ENCODE peak calls at places on chromosomes 6 and 20, in seven cellular contexts. K is progenitor cell of endocrine pancreas, X is endothelial cell, L is prostate gland, G is MCF 10A, N is RWPE2, D is Calu3. E is an unnamed sample.

GRCh38 chr20:5621305-5621704 is 128.9 kb upstream of the SHLD1 start:
- DNase-seq in K (no peak), X (no peak), L (peak), G (peak), N (no peak), D (no peak), E (no peak)

GRCh38 chr20:62358171-62358719 is 8.9 kb downstream of the LAMA5 start:
- DNase-seq in K (no peak), X (no peak), L (peak), G (peak), N (peak), D (peak), E (no peak)

GRCh38 chr6:44561062-44561591 is 173.6 kb downstream of the CDC5L start:
- DNase-seq in K (no peak), X (no peak), L (peak), G (no peak), N (no peak), D (no peak), E (no peak)

GRCh38 chr20:35199696-35200095 is 26.8 kb upstream of the MMP24 start:
- DNase-seq in K (no peak), X (no peak), L (no peak), G (peak), N (no peak), D (no peak), E (no peak)

GRCh38 chr20:19408971-19409370 is 196.5 kb downstream of the SLC24A3 start:
- DNase-seq in K (no peak), X (no peak), L (no peak), G (no peak), N (no peak), D (no peak), E (no peak)

GRCh38 chr6:3872370-3872854 is 23.2 kb downstream of the FAM50B start:
- DNase-seq in K (no peak), X (no peak), L (no peak), G (no peak), N (no peak), D (no peak), E (no peak)

GRCh38 chr20:17568972-17569471 is 853 bp upstream of the DSTN start:
- DNase-seq in K (peak), X (peak), L (peak), G (peak), N (peak), D (peak), E (peak)

GRCh38 chr6:162730502-162730901 is 2.7 kb downstream of the PACRG start:
- DNase-seq in K (no peak), X (no peak), L (no peak), G (no peak), N (no peak), D (no peak), E (no peak)

GRCh38 chr20:8313073-8313472 is 181.0 kb downstream of the PLCB1 start:
- DNase-seq in K (no peak), X (no peak), L (no peak), G (no peak), N (no peak), D (no peak), E (no peak)

GRCh38 chr6:91167846-91168245 is 581.0 kb upstream of the MAP3K7 start:
- DNase-seq in K (no peak), X (no peak), L (no peak), G (peak), N (no peak), D (peak), E (no peak)

GRCh38 chr6:139338845-139339244 is 35.6 kb downstream of the CITED2 start:
- DNase-seq in K (no peak), X (no peak), L (no peak), G (peak), N (no peak), D (no peak), E (no peak)

GRCh38 chr6:121847806-121848522 is 412.5 kb downstream of the GJA1 start:
- DNase-seq in K (no peak), X (no peak), L (no peak), G (no peak), N (no peak), D (no peak), E (no peak)

GRCh38 chr6:142386657-142387056 is 84.8 kb downstream of the ADGRG6 start:
- DNase-seq in K (no peak), X (no peak), L (no peak), G (no peak), N (no peak), D (no peak), E (no peak)

GRCh38 chr20:46752639-46753235 is 43.3 kb downstream of the SLC2A10 start:
- DNase-seq in K (peak), X (peak), L (peak), G (peak), N (no peak), D (peak), E (no peak)

GRCh38 chr20:33604084-33604990 is 57.8 kb upstream of the C20orf144 start:
- DNase-seq in K (no peak), X (no peak), L (no peak), G (no peak), N (no peak), D (no peak), E (no peak)

GRCh38 chr6:62324817-62325216 is 38.8 kb upstream of the KHDRBS2 start:
- DNase-seq in K (no peak), X (no peak), L (no peak), G (peak), N (no peak), D (no peak), E (no peak)

GRCh38 chr6:4853782-4854511 is 77.7 kb downstream of the CDYL start:
- DNase-seq in K (no peak), X (no peak), L (no peak), G (peak), N (no peak), D (no peak), E (no peak)

GRCh38 chr20:58996226-58996611 is 10.8 kb downstream of the CTSZ start:
- DNase-seq in K (no peak), X (no peak), L (no peak), G (no peak), N (no peak), D (no peak), E (no peak)

GRCh38 chr6:57268294-57268640 is 46.2 kb upstream of the RAB23 start:
- DNase-seq in K (no peak), X (no peak), L (no peak), G (no peak), N (no peak), D (no peak), E (no peak)

GRCh38 chr6:99592900-99593299 is 13.7 kb upstream of the PRDM13 start:
- DNase-seq in K (no peak), X (no peak), L (no peak), G (peak), N (no peak), D (no peak), E (no peak)

GRCh38 chr6:142784344-142784743 is 160.6 kb downstream of the HIVEP2 start:
- DNase-seq in K (no peak), X (no peak), L (no peak), G (no peak), N (no peak), D (no peak), E (no peak)

GRCh38 chr6:37971263-37971662 is 151.7 kb downstream of the ZFAND3 start:
- DNase-seq in K (no peak), X (no peak), L (no peak), G (no peak), N (no peak), D (no peak), E (no peak)

GRCh38 chr6:35970181-35970580 is 49.3 kb upstream of the SRPK1 start:
- DNase-seq in K (no peak), X (no peak), L (no peak), G (peak), N (no peak), D (peak), E (no peak)

GRCh38 chr6:40411881-40412280 is 175.3 kb downstream of the LRFN2 start:
- DNase-seq in K (no peak), X (no peak), L (no peak), G (no peak), N (no peak), D (no peak), E (no peak)

GRCh38 chr6:4133941-4134838 is 1.2 kb downstream of the ECI2 start:
- DNase-seq in K (no peak), X (no peak), L (peak), G (peak), N (no peak), D (peak), E (no peak)

GRCh38 chr6:10331336-10331735 is 83.5 kb downstream of the TFAP2A start:
- DNase-seq in K (no peak), X (no peak), L (no peak), G (no peak), N (no peak), D (no peak), E (no peak)

GRCh38 chr20:37986873-37987601 is 46.2 kb downstream of the TTI1 start:
- DNase-seq in K (no peak), X (no peak), L (peak), G (peak), N (no peak), D (peak), E (no peak)

GRCh38 chr6:145278163-145278807 is 457.0 kb downstream of the EPM2A start:
- DNase-seq in K (no peak), X (no peak), L (no peak), G (peak), N (no peak), D (no peak), E (no peak)

GRCh38 chr6:36296240-36296639 is 26.4 kb downstream of the PNPLA1 start:
- DNase-seq in K (no peak), X (no peak), L (no peak), G (no peak), N (no peak), D (no peak), E (no peak)

GRCh38 chr6:89198235-89198634 is 18.9 kb downstream of the GABRR1 start:
- DNase-seq in K (no peak), X (no peak), L (no peak), G (no peak), N (no peak), D (no peak), E (no peak)

GRCh38 chr6:142685852-142686718 is 258.9 kb downstream of the HIVEP2 start:
- DNase-seq in K (no peak), X (no peak), L (no peak), G (no peak), N (no peak), D (no peak), E (no peak)

GRCh38 chr6:128507337-128508310 is 12.8 kb downstream of the PTPRK start:
- DNase-seq in K (no peak), X (no peak), L (no peak), G (peak), N (no peak), D (no peak), E (no peak)

GRCh38 chr6:28683945-28684538 is 158.4 kb downstream of the GPX5 start:
- DNase-seq in K (no peak), X (peak), L (peak), G (peak), N (no peak), D (peak), E (no peak)

GRCh38 chr6:30814137-30815084 is 69.9 kb upstream of the DDR1 start:
- DNase-seq in K (no peak), X (no peak), L (no peak), G (peak), N (peak), D (peak), E (no peak)

GRCh38 chr6:63584125-63584514 is 11.8 kb downstream of the LOC128125822 start:
- DNase-seq in K (no peak), X (no peak), L (no peak), G (peak), N (no peak), D (no peak), E (no peak)

GRCh38 chr6:118469468-118469867 is 78.6 kb upstream of the PLN start:
- DNase-seq in K (no peak), X (no peak), L (no peak), G (peak), N (no peak), D (no peak), E (no peak)

GRCh38 chr6:143970827-143971226 is 37.2 kb downstream of the PLAGL1 start:
- DNase-seq in K (no peak), X (no peak), L (no peak), G (no peak), N (no peak), D (no peak), E (no peak)

GRCh38 chr6:46994933-46995332 is 47.2 kb downstream of the ADGRF1 start:
- DNase-seq in K (no peak), X (no peak), L (no peak), G (no peak), N (no peak), D (no peak), E (no peak)

GRCh38 chr20:52847029-52847660 is 125.0 kb upstream of the TSHZ2 start:
- DNase-seq in K (no peak), X (no peak), L (no peak), G (peak), N (no peak), D (no peak), E (no peak)

GRCh38 chr20:16455296-16455695 is 118.0 kb downstream of the KIF16B start:
- DNase-seq in K (no peak), X (no peak), L (no peak), G (no peak), N (no peak), D (no peak), E (no peak)

GRCh38 chr20:16446246-16446645 is 127.0 kb downstream of the KIF16B start:
- DNase-seq in K (no peak), X (no peak), L (no peak), G (no peak), N (no peak), D (no peak), E (no peak)

GRCh38 chr20:16451970-16452369 is 121.3 kb downstream of the KIF16B start:
- DNase-seq in K (no peak), X (no peak), L (no peak), G (no peak), N (no peak), D (no peak), E (no peak)
- TF ChIP-seq CTCF in K (no peak), X (no peak), L (no peak), G (no peak), N (no peak), D (no peak), E (no peak)

GRCh38 chr6:158642097-158642601 is 2.4 kb downstream of the DYNLT1 start:
- DNase-seq in K (no peak), X (no peak), L (no peak), G (peak), N (peak), D (peak), E (no peak)

GRCh38 chr6:158642805-158643489 is 1.6 kb downstream of the DYNLT1 start:
- DNase-seq in K (no peak), X (no peak), L (no peak), G (no peak), N (no peak), D (no peak), E (no peak)

GRCh38 chr6:158638393-158638792 is 6.2 kb downstream of the DYNLT1 start:
- DNase-seq in K (no peak), X (no peak), L (no peak), G (no peak), N (no peak), D (no peak), E (no peak)

GRCh38 chr6:158639056-158639455 is 5.5 kb downstream of the DYNLT1 start:
- DNase-seq in K (no peak), X (no peak), L (no peak), G (no peak), N (no peak), D (no peak), E (no peak)

DNA sequence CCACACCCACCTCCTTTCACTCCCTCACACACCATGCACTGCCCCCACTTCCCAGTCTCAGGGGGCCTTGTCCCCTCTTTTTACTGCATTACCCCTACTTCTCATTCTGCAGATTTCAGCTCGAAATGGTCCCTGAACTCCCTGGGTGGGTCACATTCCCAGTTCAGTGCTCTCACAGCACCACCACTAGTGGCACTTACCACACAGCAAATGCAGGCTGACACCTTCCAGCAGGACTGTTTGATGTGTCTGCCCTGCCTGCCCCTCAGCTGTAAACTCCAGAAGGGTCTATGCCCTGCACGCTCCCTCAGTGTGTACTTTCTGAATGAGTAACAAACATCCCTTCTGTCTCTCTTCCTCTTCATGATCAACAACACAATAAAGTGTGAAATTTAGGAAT is 4.0 kb downstream of the DYNLT1 start:
- DNase-seq in K (no peak), X (no peak), L (no peak), G (no peak), N (no peak), D (no peak), E (no peak)
- TF ChIP-seq CTCF in K (no peak), X (no peak), L (no peak), G (no peak), N (no peak), D (no peak), E (no peak)

GRCh38 chr6:80543598-80544181 is 437.2 kb downstream of the BCKDHB start:
- DNase-seq in K (no peak), X (no peak), L (no peak), G (peak), N (no peak), D (no peak), E (no peak)
- TF ChIP-seq CTCF in K (no peak), X (no peak), L (no peak), G (no peak), N (no peak), D (no peak), E (peak)

DNA sequence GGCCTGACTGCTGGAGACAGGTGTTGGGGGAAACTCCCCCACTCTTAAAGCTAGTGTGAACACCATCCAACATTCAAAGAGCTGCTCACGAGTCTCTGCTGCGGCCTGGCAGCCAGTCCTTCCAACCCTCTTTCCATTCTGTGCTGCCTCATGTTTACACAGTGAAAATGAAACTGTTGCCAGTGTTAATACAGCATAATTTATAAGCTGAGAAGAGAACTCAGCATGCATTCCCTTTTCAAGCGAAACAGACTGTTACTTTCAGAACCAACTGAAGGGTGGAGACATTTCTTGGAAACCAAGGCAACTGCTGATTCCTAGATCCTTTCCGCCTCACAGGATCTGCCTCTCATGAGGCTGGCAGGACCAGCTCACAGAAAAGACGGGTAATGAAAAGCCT is 533.8 kb upstream of the ID4 start:
- DNase-seq in K (no peak), X (no peak), L (peak), G (no peak), N (no peak), D (no peak), E (no peak)
- TF ChIP-seq CTCF in K (no peak), X (no peak), L (no peak), G (no peak), N (no peak), D (no peak), E (no peak)

GRCh38 chr6:103734016-103734415 is 1125.7 kb downstream of the HACE1 start:
- DNase-seq in K (no peak), X (no peak), L (no peak), G (no peak), N (no peak), D (no peak), E (peak)

GRCh38 chr6:103729658-103730057 is 1130.1 kb downstream of the HACE1 start:
- DNase-seq in K (no peak), X (no peak), L (no peak), G (peak), N (no peak), D (no peak), E (no peak)
- TF ChIP-seq CTCF in K (peak), X (no peak), L (no peak), G (no peak), N (no peak), D (no peak), E (no peak)

GRCh38 chr20:60715172-60715571 is 536.9 kb upstream of the CDH4 start:
- DNase-seq in K (no peak), X (no peak), L (no peak), G (peak), N (no peak), D (no peak), E (no peak)
- TF ChIP-seq CTCF in K (peak), X (no peak), L (no peak), G (no peak), N (peak), D (no peak), E (no peak)

GRCh38 chr20:13648291-13648690 is 9.6 kb upstream of the TASP1 start:
- DNase-seq in K (no peak), X (no peak), L (no peak), G (no peak), N (no peak), D (no peak), E (no peak)

GRCh38 chr20:13638496-13639477 is at the start of gene TASP1:
- DNase-seq in K (peak), X (peak), L (peak), G (peak), N (peak), D (peak), E (peak)

GRCh38 chr20:13649548-13649947 is 10.8 kb upstream of the TASP1 start:
- DNase-seq in K (no peak), X (peak), L (no peak), G (no peak), N (no peak), D (no peak), E (no peak)

GRCh38 chr20:13648872-13649271 is 10.1 kb upstream of the TASP1 start:
- DNase-seq in K (no peak), X (no peak), L (no peak), G (no peak), N (no peak), D (no peak), E (no peak)

GRCh38 chr20:13644010-13644409 is 5.3 kb upstream of the TASP1 start:
- DNase-seq in K (no peak), X (no peak), L (no peak), G (peak), N (no peak), D (peak), E (no peak)
- TF ChIP-seq CTCF in K (peak), X (no peak), L (no peak), G (no peak), N (peak), D (no peak), E (peak)

DNA sequence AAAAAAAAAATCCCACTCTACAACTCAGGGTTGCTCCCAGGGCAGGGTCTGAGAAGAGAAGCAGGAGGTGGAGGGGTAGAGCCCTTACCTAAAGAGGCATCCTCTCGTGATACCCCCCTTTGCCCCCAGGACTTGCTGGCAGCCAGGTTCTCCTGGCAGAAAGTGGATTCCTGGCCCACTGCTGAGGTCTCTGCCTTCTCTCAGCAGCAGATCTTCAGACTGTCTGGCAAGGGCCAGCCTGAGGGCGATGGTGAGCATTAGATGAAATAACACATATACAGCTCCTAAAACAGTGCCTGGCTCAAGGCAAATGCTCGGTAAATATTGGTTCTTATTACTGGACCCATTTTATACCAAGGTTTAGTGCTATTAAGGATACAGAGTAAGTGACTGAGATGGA is 4.8 kb upstream of the GLP1R start:
- DNase-seq in K (no peak), X (no peak), L (no peak), G (no peak), N (no peak), D (no peak), E (no peak)
- TF ChIP-seq CTCF in K (no peak), X (no peak), L (no peak), G (no peak), N (no peak), D (no peak), E (no peak)